ENCODE peak calls at places on chromosomes 11 and 22, in seven cellular contexts. H is cardiac muscle cell, J is keratinocyte, D is GM23338, S is OCI-LY7, M is thoracic aorta, R is uterus. K is an unnamed sample.

GRCh38 chr11:201936-202335 is 5.3 kb downstream of the BET1L start:
- DNase-seq in R (peak; percentile 8), J (no peak), S (no peak), H (peak; percentile 27), M (no peak), D (peak; percentile 30), K (no peak)

GRCh38 chr11:76151561-76152085 is 54.7 kb downstream of the WNT11 start:
- DNase-seq in R (no peak), D (no peak), H (no peak), M (no peak), J (no peak), S (no peak), K (no peak)

GRCh38 chr22:44033689-44034088 is 9.6 kb downstream of the PARVB start:
- DNase-seq in J (no peak), H (peak; percentile 19), R (no peak), M (no peak), S (no peak), D (peak; percentile 28), K (no peak)

GRCh38 chr11:93133710-93134109 is 64.1 kb downstream of the SLC36A4 start:
- DNase-seq in M (no peak), J (no peak), R (no peak), S (no peak), H (peak; percentile 53), D (no peak), K (no peak)

GRCh38 chr22:41237707-41238569 is 2.8 kb downstream of the CHADL start:
- DNase-seq in M (no peak), J (no peak), S (peak; percentile 79), D (peak; percentile 77), R (no peak), H (peak; percentile 50), K (peak; percentile 76)

GRCh38 chr11:45176996-45177395 is 30.6 kb downstream of the PRDM11 start:
- DNase-seq in J (no peak), D (no peak), R (no peak), H (no peak), S (no peak), M (no peak), K (no peak)

GRCh38 chr22:31289335-31289734 is 3.0 kb downstream of the PIK3IP1 start:
- DNase-seq in M (no peak), J (no peak), R (no peak), S (peak; percentile 42), D (no peak), H (no peak), K (no peak)

GRCh38 chr11:2399488-2400068 is 972 bp upstream of the TSSC4 start:
- DNase-seq in H (peak; percentile 43), J (no peak), M (no peak), D (peak; percentile 46), S (no peak), R (no peak), K (no peak)

GRCh38 chr11:40139507-40139906 is 1319.9 kb downstream of the LRRC4C start:
- DNase-seq in M (no peak), R (no peak), D (no peak), H (no peak), J (no peak), S (no peak), K (no peak)

GRCh38 chr11:67463680-67464410 is 5.2 kb downstream of the TMEM134 start:
- DNase-seq in S (no peak), M (no peak), H (no peak), J (no peak), R (peak; percentile 50), D (no peak), K (peak; percentile 45)

GRCh38 chr11:13008625-13009475 is at the start of gene RASSF10:
- DNase-seq in R (no peak), H (peak; percentile 53), S (no peak), D (peak; percentile 94), J (no peak), M (no peak), K (peak; percentile 42)

GRCh38 chr11:12269446-12270214 is 107.7 kb upstream of the PARVA start:
- DNase-seq in D (no peak), M (no peak), J (no peak), R (no peak), S (no peak), H (no peak), K (no peak)

GRCh38 chr11:64694821-64695365 is 28.1 kb downstream of the NRXN2 start:
- DNase-seq in D (peak; percentile 87), R (no peak), H (no peak), J (no peak), S (peak; percentile 84), M (no peak), K (no peak)

GRCh38 chr11:68584097-68584496 is 100.2 kb upstream of the GAL start:
- DNase-seq in S (peak; percentile 60), R (no peak), J (no peak), H (peak; percentile 23), D (peak; percentile 93), M (no peak), K (peak; percentile 31)

GRCh38 chr11:108494182-108494581 is 4.0 kb downstream of the POGLUT3 start:
- DNase-seq in M (no peak), R (no peak), J (no peak), D (no peak), H (no peak), S (no peak), K (no peak)

GRCh38 chr11:18171377-18172000 is 1.1 kb upstream of the MRGPRX4 start:
- DNase-seq in J (no peak), S (peak; percentile 56), R (no peak), H (peak; percentile 47), M (no peak), D (peak; percentile 71), K (no peak)

GRCh38 chr11:15551897-15552851 is 437.5 kb downstream of the INSC start:
- DNase-seq in H (no peak), S (no peak), R (no peak), M (no peak), D (peak; percentile 75), J (no peak), K (no peak)

GRCh38 chr11:112186304-112186703 is 11.0 kb downstream of the BCO2 start:
- DNase-seq in M (no peak), J (no peak), R (no peak), D (no peak), S (no peak), H (no peak), K (no peak)

GRCh38 chr11:103091441-103091809 is 535 bp downstream of the DCUN1D5 start:
- DNase-seq in R (peak; percentile 18), J (no peak), D (peak; percentile 59), M (no peak), S (peak; percentile 72), H (peak; percentile 52), K (peak; percentile 31)

GRCh38 chr22:47158457-47158856 is 396.0 kb downstream of the TBC1D22A start:
- DNase-seq in D (no peak), J (no peak), M (no peak), H (no peak), S (no peak), R (no peak), K (no peak)

GRCh38 chr11:75315439-75315805 is 36.0 kb downstream of the ARRB1 start:
- DNase-seq in H (no peak), M (no peak), S (no peak), R (no peak), D (no peak), J (no peak), K (no peak)

GRCh38 chr11:65262381-65262680 is 569 bp downstream of the POLA2 start:
- DNase-seq in M (no peak), H (no peak), S (no peak), R (no peak), J (no peak), D (no peak), K (no peak)

GRCh38 chr22:17471901-17472566 is 91.3 kb upstream of the SLC25A18 start:
- DNase-seq in H (peak; percentile 34), S (no peak), M (no peak), D (peak; percentile 63), R (no peak), J (no peak), K (peak; percentile 26)

GRCh38 chr22:43993072-43993760 is 30.9 kb upstream of the PARVB start:
- DNase-seq in H (peak; percentile 74), J (no peak), D (peak; percentile 85), S (peak; percentile 69), R (peak; percentile 47), M (no peak), K (peak; percentile 45)

GRCh38 chr11:124656759-124657627 is 16.5 kb downstream of the SIAE start:
- DNase-seq in D (peak; percentile 53), J (no peak), M (no peak), R (no peak), S (no peak), H (peak; percentile 30), K (no peak)

GRCh38 chr11:9301720-9302119 is 12.7 kb downstream of the TMEM41B start:
- DNase-seq in J (no peak), S (no peak), D (no peak), R (no peak), H (no peak), M (no peak), K (no peak)

GRCh38 chr11:67644042-67644441 is 4.5 kb upstream of the TBX10 start:
- DNase-seq in S (peak; percentile 71), H (peak; percentile 27), M (no peak), D (peak; percentile 79), R (no peak), J (no peak), K (no peak)

GRCh38 chr11:81368192-81368591 is 1365.5 kb downstream of the FAM181B start:
- DNase-seq in D (no peak), M (no peak), R (no peak), H (no peak), S (no peak), J (no peak), K (no peak)

GRCh38 chr11:81377418-81377817 is 1356.2 kb downstream of the FAM181B start:
- DNase-seq in D (peak; percentile 24), S (no peak), J (no peak), R (no peak), H (no peak), M (no peak), K (no peak)

DNA sequence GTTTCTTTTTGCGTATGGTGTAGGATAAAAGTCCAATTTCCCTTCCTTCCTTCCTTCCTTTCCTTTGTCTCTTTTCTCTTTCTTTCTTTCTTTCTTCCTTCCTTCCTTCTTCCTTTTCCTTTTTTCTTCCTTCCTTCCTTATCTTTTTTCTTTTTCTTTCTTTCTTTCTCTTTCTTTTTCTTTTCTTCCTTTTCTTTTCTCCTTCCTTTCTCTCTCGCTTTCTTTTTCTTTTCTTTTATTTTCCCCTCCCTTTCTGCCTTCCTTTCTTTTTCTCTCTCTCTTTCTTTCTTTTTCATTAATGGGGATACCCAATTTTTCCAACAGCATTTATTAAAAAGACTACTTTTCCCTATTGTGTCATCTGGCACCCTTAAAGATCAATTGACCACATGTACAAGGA is 1359.7 kb downstream of the FAM181B start:
- DNase-seq in D (no peak), M (no peak), H (no peak), R (no peak), S (no peak), J (no peak), K (no peak)
- TF ChIP-seq CTCF in D (no peak), M (no peak), H (no peak), R (no peak), S (no peak), J (no peak), K (no peak)

GRCh38 chr11:132062031-132062430 is 691.6 kb downstream of the NTM start:
- DNase-seq in H (no peak), M (no peak), R (no peak), D (no peak), J (no peak), S (no peak), K (no peak)
- H3K4me1 ChIP-seq in H (peaks cover 7% of the 10 kb centered on the region), M (no peaks in the 10 kb centered on the region), R (no peaks in the 10 kb centered on the region), D (no peaks in the 10 kb centered on the region), J (peaks cover 47% of the 10 kb centered on the region), S (no peaks in the 10 kb centered on the region), K (no peaks in the 10 kb centered on the region)

GRCh38 chr11:59106363-59107336 is at the start of gene FAM111B:
- DNase-seq in J (peak; percentile 53), S (peak; percentile 91), M (peak; percentile 35), H (peak; percentile 91), D (peak; percentile 97), R (peak; percentile 89), K (peak; percentile 82)
- TF ChIP-seq CTCF in J (peak; percentile 8), S (peak; percentile 35), M (no peak), H (no peak), D (no peak), R (peak; percentile 19), K (peak; percentile 14)

GRCh38 chr11:86818466-86819282 is 18.3 kb downstream of the PRSS23 start:
- DNase-seq in S (peak; percentile 58), J (no peak), H (peak; percentile 85), R (no peak), M (no peak), D (peak; percentile 85), K (no peak)
- H3K4me1 ChIP-seq in S (no peaks in the 10 kb centered on the region), J (peaks cover 24% of the 10 kb centered on the region), H (peaks cover 42% of the 10 kb centered on the region), R (no peaks in the 10 kb centered on the region), M (peaks cover 20% of the 10 kb centered on the region), D (no peaks in the 10 kb centered on the region), K (peaks cover 32% of the 10 kb centered on the region)

K was measured in left ventricle myocardium inferior.